ENCODE peak calls at places on chromosomes 5 and 9, in six cellular contexts. A, E, F, W, B and J are unnamed samples.

GRCh38 chr9:20884985-20885593 is 146.4 kb downstream of the HACD4 start:
- DNase-seq in A (peak), E (peak), F (peak), W (peak), B (peak), J (no peak)

GRCh38 chr5:40429258-40430111 is 250.2 kb upstream of the PTGER4 start:
- DNase-seq in A (no peak), E (no peak), F (no peak), W (peak), B (no peak), J (no peak)

GRCh38 chr9:114822708-114823107 is 16.9 kb upstream of the TNFSF15 start:
- DNase-seq in A (no peak), E (no peak), F (no peak), W (no peak), B (no peak), J (no peak)

GRCh38 chr9:112831281-112831851 is 59.3 kb downstream of the SLC46A2 start:
- DNase-seq in A (no peak), E (no peak), F (no peak), W (no peak), B (no peak), J (no peak)

GRCh38 chr9:28970241-28970654 is 1397.0 kb upstream of the C9orf72 start:
- DNase-seq in A (no peak), E (no peak), F (no peak), W (no peak), B (no peak), J (no peak)

GRCh38 chr5:10317825-10318682 is 10.4 kb upstream of the CMBL start:
- DNase-seq in A (no peak), E (no peak), F (no peak), W (no peak), B (no peak), J (no peak)

GRCh38 chr5:175002128-175002527 is 277.7 kb downstream of the MSX2 start:
- DNase-seq in A (no peak), E (no peak), F (no peak), W (no peak), B (no peak), J (no peak)

GRCh38 chr5:88610586-88610985 is 272.4 kb downstream of the MEF2C start:
- DNase-seq in A (no peak), E (no peak), F (no peak), W (no peak), B (no peak), J (no peak)

GRCh38 chr9:121599872-121600585 is 51.4 kb upstream of the DAB2IP start:
- DNase-seq in A (no peak), E (peak), F (no peak), W (no peak), B (peak), J (peak)

GRCh38 chr9:121596515-121596914 is 54.9 kb upstream of the DAB2IP start:
- DNase-seq in A (no peak), E (no peak), F (no peak), W (no peak), B (no peak), J (no peak)

GRCh38 chr9:121599186-121599871 is 52.1 kb upstream of the DAB2IP start:
- DNase-seq in A (no peak), E (peak), F (no peak), W (no peak), B (peak), J (peak)

GRCh38 chr9:121597693-121598166 is 53.7 kb upstream of the DAB2IP start:
- DNase-seq in A (no peak), E (no peak), F (no peak), W (no peak), B (no peak), J (no peak)

GRCh38 chr9:121598167-121599000 is 53.0 kb upstream of the DAB2IP start:
- DNase-seq in A (no peak), E (peak), F (no peak), W (peak), B (no peak), J (peak)
- H3K4me3 ChIP-seq in A (no peak), E (peak), F (no peak), W (peak), B (peak), J (peak)

DNA sequence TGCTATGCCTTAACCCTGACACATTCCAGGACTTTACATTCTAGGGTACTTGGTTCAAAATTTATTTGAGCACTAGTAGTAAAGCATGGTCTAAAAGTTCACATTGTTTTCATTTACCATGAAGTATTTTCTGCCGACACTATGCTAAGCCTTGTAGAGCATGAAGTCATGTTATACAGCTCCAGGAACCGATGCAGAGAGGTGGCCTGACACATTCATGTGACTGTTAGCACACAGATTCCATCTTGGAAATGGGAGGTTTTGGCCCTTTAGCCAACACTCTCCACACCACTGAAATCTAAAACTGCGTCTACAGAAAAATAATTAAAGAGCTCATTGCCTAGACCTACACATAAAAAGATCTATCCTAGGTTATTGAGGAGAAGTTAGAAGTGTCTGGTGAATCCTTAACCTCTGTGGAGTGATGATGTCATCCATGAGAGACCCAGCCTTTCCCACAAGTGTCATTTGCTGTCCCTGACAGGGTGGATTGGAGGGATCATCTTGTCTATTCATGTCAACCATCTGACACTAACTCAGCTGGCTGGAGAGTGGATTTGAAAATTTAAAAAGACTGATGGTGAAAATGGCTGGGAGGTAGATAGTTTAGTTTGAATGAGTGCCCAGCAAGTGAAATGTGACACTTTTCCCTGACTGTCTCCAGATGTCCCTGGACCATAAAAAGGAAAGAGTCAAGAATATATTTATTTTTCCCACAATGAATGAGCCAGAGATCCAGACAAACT is 1.3 kb downstream of the RANBP3L start:
- DNase-seq in A (no peak), E (no peak), F (no peak), W (no peak), B (no peak), J (no peak)
- H3K4me3 ChIP-seq in A (no peak), E (no peak), F (no peak), W (no peak), B (no peak), J (no peak)

GRCh38 chr9:107425110-107426025 is 64.2 kb downstream of the KLF4 start:
- DNase-seq in A (peak), E (peak), F (peak), W (peak), B (peak), J (peak)
- H3K4me3 ChIP-seq in A (no peak), E (no peak), F (peak), W (peak), B (peak), J (peak)

DNA sequence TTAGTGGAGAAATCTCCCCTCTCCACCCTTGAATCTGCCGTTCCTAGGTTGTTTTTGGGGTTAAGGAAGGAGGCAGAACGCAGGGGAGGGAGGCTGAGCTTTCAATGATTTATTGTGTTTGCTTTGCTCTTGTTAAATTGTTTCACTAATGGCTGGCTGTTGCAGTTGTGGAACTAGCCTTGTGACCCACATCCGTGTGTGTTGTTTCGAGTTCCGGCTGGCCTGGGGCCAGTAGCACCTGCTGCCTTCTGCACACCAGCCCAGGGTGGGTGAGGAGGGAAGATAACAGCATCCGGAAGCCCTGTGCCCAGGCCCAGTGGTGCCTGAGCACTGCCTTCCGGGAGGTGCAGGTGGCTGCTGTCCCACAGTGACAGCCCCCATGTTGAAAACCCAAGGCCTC is 3.6 kb downstream of the ERGIC1 start:
- DNase-seq in A (peak), E (no peak), F (peak), W (no peak), B (no peak), J (peak)
- H3K4me3 ChIP-seq in A (peak), E (no peak), F (peak), W (no peak), B (no peak), J (peak)

GRCh38 chr9:95754533-95755420 is 120.7 kb upstream of the ERCC6L2 start:
- DNase-seq in A (no peak), E (no peak), F (no peak), W (no peak), B (no peak), J (no peak)
- H3K4me3 ChIP-seq in A (no peak), E (no peak), F (no peak), W (no peak), B (no peak), J (no peak)

DNA sequence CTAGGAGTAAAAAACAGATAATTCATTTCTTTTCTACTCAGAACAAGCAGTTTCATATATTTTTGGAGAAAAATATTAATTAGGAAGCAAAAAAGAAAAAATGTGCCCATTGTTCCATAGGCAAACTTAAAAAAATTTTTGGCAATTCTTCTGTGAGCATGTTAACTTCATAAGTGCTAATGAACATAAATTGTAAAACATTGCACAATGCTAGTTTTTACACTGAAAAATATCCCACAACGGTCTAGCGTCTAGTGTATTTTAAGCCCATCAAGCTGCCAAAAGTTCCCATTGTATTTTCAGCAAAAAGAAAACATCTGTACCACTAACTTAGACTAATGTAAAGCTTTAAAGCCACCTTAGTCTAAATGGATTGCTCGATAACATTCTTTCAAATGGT is 2.8 kb downstream of the NR6A1 start:
- DNase-seq in A (no peak), E (no peak), F (no peak), W (no peak), B (no peak), J (no peak)
- H3K4me3 ChIP-seq in A (peak), E (peak), F (no peak), W (no peak), B (no peak), J (no peak)